ENCODE peak calls at places on chromosome 5, in four cellular contexts. One of them, this sample, is unnamed.
A peak's percentile ranks its signal among the peaks of the same experiment; 100 is the strongest.

GRCh38 chr5:138370537-138370936 is 18.1 kb downstream of the KDM3B start:
- DNase-seq in K562: no peak
- DNase-seq in HepG2: no peak
- DNase-seq in H1: no peak
- DNase-seq in this sample: no peak

GRCh38 chr5:95973793-95974325 is 12.2 kb upstream of the ELL2 start:
- DNase-seq in H1: no peak
- DNase-seq in HepG2: no peak
- DNase-seq in K562: peak; percentile 83
- DNase-seq in this sample: no peak

GRCh38 chr5:96133337-96134094 is 171.9 kb upstream of the ELL2 start:
- DNase-seq in HepG2: no peak
- DNase-seq in K562: no peak
- DNase-seq in H1: no peak
- DNase-seq in this sample: no peak

GRCh38 chr5:31328031-31328430 is 134.5 kb downstream of the CDH6 start:
- DNase-seq in K562: no peak
- DNase-seq in H1: no peak
- DNase-seq in HepG2: no peak
- DNase-seq in this sample: no peak

GRCh38 chr5:22852807-22853670 is at the start of gene CDH12:
- DNase-seq in HepG2: no peak
- DNase-seq in K562: no peak
- DNase-seq in H1: peak; percentile 71
- DNase-seq in this sample: no peak

GRCh38 chr5:137888875-137889759 is at the start of gene PKD2L2:
- DNase-seq in H1: peak; percentile 87
- DNase-seq in HepG2: no peak
- DNase-seq in K562: peak; percentile 94
- DNase-seq in this sample: no peak

GRCh38 chr5:73418244-73418691 is 30.3 kb downstream of the FOXD1 start:
- DNase-seq in K562: no peak
- DNase-seq in HepG2: no peak
- DNase-seq in H1: no peak
- DNase-seq in this sample: no peak

GRCh38 chr5:51944500-51945125 is 561.4 kb downstream of the ISL1 start:
- DNase-seq in H1: no peak
- DNase-seq in HepG2: no peak
- DNase-seq in K562: peak; percentile 1
- DNase-seq in this sample: no peak

GRCh38 chr5:55519001-55519400 is 15.8 kb downstream of the PLPP1 start:
- DNase-seq in HepG2: no peak
- DNase-seq in H1: no peak
- DNase-seq in K562: no peak
- DNase-seq in this sample: no peak

GRCh38 chr5:40834391-40834848 is 602 bp downstream of the RPL37 start:
- DNase-seq in HepG2: no peak
- DNase-seq in K562: peak; percentile 59
- DNase-seq in H1: no peak
- DNase-seq in this sample: no peak

GRCh38 chr5:56342612-56343011 is 109.5 kb upstream of the ANKRD55 start:
- DNase-seq in H1: no peak
- DNase-seq in HepG2: no peak
- DNase-seq in K562: no peak
- DNase-seq in this sample: no peak

GRCh38 chr5:5494489-5495402 is 72.3 kb downstream of the ICE1 start:
- DNase-seq in K562: peak; percentile 93
- DNase-seq in HepG2: peak; percentile 51
- DNase-seq in H1: peak; percentile 96
- DNase-seq in this sample: peak; percentile 55

GRCh38 chr5:142078251-142078650 is 30.3 kb upstream of the NDFIP1 start:
- DNase-seq in K562: no peak
- DNase-seq in H1: no peak
- DNase-seq in HepG2: no peak
- DNase-seq in this sample: no peak
- TF ChIP-seq FOSL1 in K562: no peak
- TF ChIP-seq FOSL1 in H1: no peak
- TF ChIP-seq FOSL1 in HepG2: no peak
- TF ChIP-seq FOSL1 in this sample: no peak

GRCh38 chr5:128436825-128437224 is 101.2 kb downstream of the FBN2 start:
- DNase-seq in K562: no peak
- DNase-seq in HepG2: peak; percentile 9
- DNase-seq in H1: no peak
- DNase-seq in this sample: peak; percentile 76
- TF ChIP-seq ZNF274 in K562: no peak
- TF ChIP-seq ZNF274 in HepG2: no peak
- TF ChIP-seq ZNF274 in H1: no peak
- TF ChIP-seq ZNF274 in this sample: no peak

GRCh38 chr5:94885931-94886330 is 267.5 kb downstream of the SLF1 start:
- DNase-seq in HepG2: no peak
- DNase-seq in K562: no peak
- DNase-seq in H1: no peak
- DNase-seq in this sample: no peak

GRCh38 chr5:94884294-94884693 is 265.8 kb downstream of the SLF1 start:
- DNase-seq in HepG2: no peak
- DNase-seq in H1: no peak
- DNase-seq in K562: peak; percentile 2
- DNase-seq in this sample: no peak

GRCh38 chr5:94890907-94891306 is 272.4 kb downstream of the SLF1 start:
- DNase-seq in H1: no peak
- DNase-seq in K562: no peak
- DNase-seq in HepG2: no peak
- DNase-seq in this sample: no peak

GRCh38 chr5:94891565-94892362 is 273.3 kb downstream of the SLF1 start:
- DNase-seq in H1: no peak
- DNase-seq in K562: no peak
- DNase-seq in HepG2: no peak
- DNase-seq in this sample: no peak

GRCh38 chr5:94888674-94889073 is 270.2 kb downstream of the SLF1 start:
- DNase-seq in H1: no peak
- DNase-seq in HepG2: no peak
- DNase-seq in K562: no peak
- DNase-seq in this sample: no peak
- TF ChIP-seq FOSL1 in H1: no peak
- TF ChIP-seq FOSL1 in HepG2: no peak
- TF ChIP-seq FOSL1 in K562: no peak
- TF ChIP-seq FOSL1 in this sample: no peak

DNA sequence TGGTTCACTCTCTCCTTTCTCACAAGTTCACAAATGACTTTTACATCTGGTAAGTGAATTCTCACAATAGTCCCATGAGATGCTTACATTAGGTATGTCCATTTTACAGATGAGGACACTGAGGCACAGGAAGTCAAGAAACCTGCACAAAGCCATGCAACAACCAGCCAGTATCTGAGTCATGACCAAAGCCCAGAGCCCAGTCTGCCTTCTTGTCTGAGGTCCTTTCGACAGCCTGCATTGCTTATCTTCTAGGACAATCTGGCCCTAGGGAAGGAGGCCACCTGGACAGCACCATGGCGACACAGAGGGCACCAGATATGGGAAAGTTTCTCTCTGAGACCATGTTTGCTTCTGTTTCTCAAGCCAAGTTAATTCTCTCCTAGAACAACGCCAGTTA is 197.1 kb downstream of the NSG2 start:
- DNase-seq in HepG2: no peak
- DNase-seq in H1: no peak
- DNase-seq in K562: no peak
- DNase-seq in this sample: no peak
- TF ChIP-seq ZNF274 in HepG2: no peak
- TF ChIP-seq ZNF274 in H1: no peak
- TF ChIP-seq ZNF274 in K562: no peak
- TF ChIP-seq ZNF274 in this sample: no peak

GRCh38 chr5:103445426-103446035 is 117.1 kb downstream of the NUDT12 start:
- DNase-seq in K562: no peak
- DNase-seq in H1: no peak
- DNase-seq in HepG2: no peak
- DNase-seq in this sample: no peak

GRCh38 chr5:103442756-103443155 is 119.8 kb downstream of the NUDT12 start:
- DNase-seq in K562: no peak
- DNase-seq in H1: no peak
- DNase-seq in HepG2: no peak
- DNase-seq in this sample: no peak

GRCh38 chr5:103444333-103445038 is 118.1 kb downstream of the NUDT12 start:
- DNase-seq in HepG2: no peak
- DNase-seq in H1: no peak
- DNase-seq in K562: no peak
- DNase-seq in this sample: no peak

GRCh38 chr5:103450333-103451061 is 112.1 kb downstream of the NUDT12 start:
- DNase-seq in K562: no peak
- DNase-seq in HepG2: no peak
- DNase-seq in H1: no peak
- DNase-seq in this sample: no peak

GRCh38 chr5:103446813-103447212 is 115.8 kb downstream of the NUDT12 start:
- DNase-seq in H1: no peak
- DNase-seq in HepG2: no peak
- DNase-seq in K562: no peak
- DNase-seq in this sample: no peak
- TF ChIP-seq FOSL1 in H1: no peak
- TF ChIP-seq FOSL1 in HepG2: no peak
- TF ChIP-seq FOSL1 in K562: no peak
- TF ChIP-seq FOSL1 in this sample: no peak

DNA sequence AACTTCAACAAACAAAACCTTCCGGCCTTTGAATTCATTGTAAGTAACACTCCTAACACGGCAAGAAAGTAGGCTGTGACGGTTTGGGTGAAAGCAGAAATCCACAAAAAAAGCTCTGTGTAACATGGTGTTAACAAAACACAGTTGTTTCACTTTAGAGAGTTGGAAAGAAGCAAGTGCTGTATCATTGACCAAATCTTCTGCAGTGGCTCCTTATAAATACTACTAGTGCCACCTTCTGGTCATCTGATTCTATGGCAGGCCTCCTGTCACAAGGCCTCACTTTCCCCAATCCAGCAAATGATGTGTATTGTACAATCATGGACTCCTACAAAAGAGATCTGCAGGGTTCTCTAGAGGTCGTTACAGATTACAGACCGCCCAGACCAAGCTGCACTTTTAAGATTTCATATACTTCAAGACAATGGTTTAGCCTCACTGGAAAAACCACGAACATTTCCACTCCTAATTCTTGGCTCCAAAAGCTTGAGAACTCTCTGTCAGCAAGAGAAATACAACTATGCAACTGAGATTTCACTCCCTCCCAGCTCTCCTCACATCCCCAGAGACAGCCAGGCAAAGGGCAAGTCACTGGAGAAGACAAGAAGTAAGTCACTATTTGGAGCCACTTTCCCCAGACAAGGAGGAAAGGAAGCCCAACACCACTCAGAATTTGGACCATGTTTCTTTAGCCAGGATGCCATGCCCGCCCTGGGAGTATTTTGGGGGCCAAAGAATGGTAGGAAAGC is 196.2 kb downstream of the DTWD2 start:
- DNase-seq in HepG2: peak; percentile 54
- DNase-seq in H1: no peak
- DNase-seq in K562: peak; percentile 62
- DNase-seq in this sample: peak; percentile 45
- TF ChIP-seq ZNF274 in HepG2: no peak
- TF ChIP-seq ZNF274 in H1: no peak
- TF ChIP-seq ZNF274 in K562: no peak
- TF ChIP-seq ZNF274 in this sample: no peak

DNA sequence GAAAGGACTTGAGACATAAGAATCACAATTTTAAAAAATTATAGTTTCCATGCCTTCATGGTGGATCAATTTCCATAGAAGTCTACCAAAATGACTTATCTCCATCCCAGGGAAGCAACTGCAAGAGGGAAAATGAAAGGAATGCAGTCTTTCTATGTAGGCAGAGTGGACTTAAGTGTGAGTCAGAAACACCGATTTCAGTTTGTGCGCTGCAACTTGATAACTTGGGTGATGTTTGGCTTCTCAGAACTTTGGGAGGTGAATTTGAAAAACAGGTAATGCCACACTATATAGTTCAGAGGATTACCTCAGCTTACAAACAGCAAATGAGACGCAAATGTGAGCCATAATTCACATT is 708 bp upstream of the CSNK1G3 start:
- DNase-seq in HepG2: peak; percentile 24
- DNase-seq in H1: no peak
- DNase-seq in K562: no peak
- DNase-seq in this sample: no peak
- TF ChIP-seq FOSL1 in HepG2: no peak
- TF ChIP-seq FOSL1 in H1: no peak
- TF ChIP-seq FOSL1 in K562: no peak
- TF ChIP-seq FOSL1 in this sample: no peak

DNA sequence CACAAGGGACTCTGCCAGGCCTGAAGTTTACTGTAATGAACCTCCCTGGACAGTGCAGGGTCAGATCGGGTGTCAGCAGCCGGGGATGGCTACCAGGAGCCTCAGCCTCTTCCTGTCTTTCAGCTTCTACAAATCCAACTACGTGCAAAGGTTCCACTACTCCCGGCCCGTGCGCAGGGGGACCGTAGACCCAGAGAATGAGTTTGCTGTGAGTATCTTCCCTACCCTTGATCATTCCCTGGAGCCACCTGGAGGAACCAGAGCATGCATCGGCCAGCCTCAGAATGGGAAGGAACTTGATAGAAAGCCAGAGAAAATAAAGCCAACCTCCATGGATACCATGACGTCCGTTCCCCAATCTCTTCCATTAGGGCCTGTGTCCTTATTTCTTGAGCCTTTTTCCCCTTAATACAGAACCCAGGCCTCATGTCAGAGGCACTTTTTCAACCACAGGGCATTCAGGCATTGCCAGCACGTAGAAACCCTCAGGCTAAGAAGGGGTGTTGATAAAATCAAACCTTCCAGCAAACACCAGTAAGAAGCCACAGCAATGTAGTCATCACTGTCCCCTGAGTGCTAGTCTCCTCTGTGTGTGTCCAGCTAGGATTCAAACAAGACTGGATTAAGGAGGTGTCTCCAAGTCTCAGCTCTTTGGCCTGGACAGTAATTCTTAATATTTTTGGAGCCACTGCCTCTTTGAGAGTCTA is 49.0 kb upstream of the FOXI1 start:
- DNase-seq in H1: no peak
- DNase-seq in K562: no peak
- DNase-seq in HepG2: no peak
- DNase-seq in this sample: no peak
- TF ChIP-seq ZNF274 in H1: no peak
- TF ChIP-seq ZNF274 in K562: no peak
- TF ChIP-seq ZNF274 in HepG2: no peak
- TF ChIP-seq ZNF274 in this sample: no peak

DNA sequence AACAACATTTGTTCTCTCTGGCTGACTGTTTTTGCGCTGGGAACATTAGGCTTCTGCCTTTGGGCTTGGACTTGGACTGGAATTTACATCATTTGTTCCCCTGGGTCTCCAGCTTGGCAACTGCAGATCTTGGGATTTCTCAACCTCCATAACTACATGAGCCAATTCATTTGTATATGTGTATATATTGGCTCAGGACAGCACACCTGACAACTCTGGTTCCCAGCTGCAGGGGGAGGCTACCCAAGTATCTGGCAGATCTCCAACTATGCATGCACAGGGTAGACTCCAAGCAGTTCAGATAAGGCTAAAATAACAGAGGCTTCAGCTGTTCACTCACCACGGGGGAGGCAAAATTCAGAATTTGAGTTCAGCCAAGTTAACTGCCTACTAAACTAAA is 31.6 kb upstream of the F2RL1 start:
- DNase-seq in HepG2: peak; percentile 69
- DNase-seq in K562: peak; percentile 62
- DNase-seq in H1: no peak
- DNase-seq in this sample: no peak
- TF ChIP-seq FOSL1 in HepG2: no peak
- TF ChIP-seq FOSL1 in K562: no peak
- TF ChIP-seq FOSL1 in H1: no peak
- TF ChIP-seq FOSL1 in this sample: no peak

This sample was measured in HCT116.